ENCODE peak calls at places on chromosomes 16 and 17, in six cellular contexts. V, C, D, O, Y and I are unnamed samples.

GRCh38 chr17:59001158-59001814 is 105.4 kb downstream of the TRIM37 start:
- DNase-seq in V (peak), C (peak), D (peak), O (no peak), Y (no peak), I (no peak)

GRCh38 chr17:60170835-60171752 is 21.3 kb downstream of the CA4 start:
- DNase-seq in V (no peak), C (no peak), D (no peak), O (no peak), Y (no peak), I (no peak)

GRCh38 chr16:64417711-64418227 is 704.1 kb downstream of the CDH11 start:
- DNase-seq in V (no peak), C (no peak), D (no peak), O (no peak), Y (no peak), I (no peak)

GRCh38 chr16:89045181-89045815 is 48.4 kb upstream of the ACSF3 start:
- DNase-seq in V (no peak), C (no peak), D (no peak), O (no peak), Y (no peak), I (no peak)

GRCh38 chr16:19583665-19584300 is 28.3 kb downstream of the VPS35L start:
- DNase-seq in V (peak), C (no peak), D (peak), O (peak), Y (peak), I (peak)

GRCh38 chr17:36939059-36939943 is 2.0 kb downstream of the LHX1 start:
- DNase-seq in V (no peak), C (no peak), D (no peak), O (no peak), Y (no peak), I (peak)

GRCh38 chr17:74677558-74678466 is 34.9 kb downstream of the CD300LF start:
- DNase-seq in V (no peak), C (no peak), D (no peak), O (no peak), Y (peak), I (no peak)

GRCh38 chr16:27400751-27401620 is 988 bp upstream of the IL21R start:
- DNase-seq in V (no peak), C (no peak), D (no peak), O (no peak), Y (no peak), I (no peak)

GRCh38 chr17:78585231-78585630 is 8.0 kb upstream of the DNAH17 start:
- DNase-seq in V (no peak), C (no peak), D (no peak), O (no peak), Y (no peak), I (no peak)

GRCh38 chr16:83814654-83814985 is 6.8 kb downstream of the HSBP1 start:
- DNase-seq in V (no peak), C (no peak), D (no peak), O (no peak), Y (no peak), I (no peak)

GRCh38 chr17:45336390-45337182 is 19.8 kb upstream of the MAP3K14 start:
- DNase-seq in V (no peak), C (no peak), D (peak), O (no peak), Y (peak), I (no peak)

GRCh38 chr17:55620945-55621344 is 101.7 kb downstream of the TMEM100 start:
- DNase-seq in V (no peak), C (no peak), D (no peak), O (no peak), Y (no peak), I (no peak)

GRCh38 chr16:12160815-12161550 is 184.4 kb downstream of the SNX29 start:
- DNase-seq in V (no peak), C (no peak), D (no peak), O (no peak), Y (no peak), I (no peak)

GRCh38 chr16:58099097-58099955 is 29.9 kb downstream of the CFAP20 start:
- DNase-seq in V (no peak), C (no peak), D (no peak), O (no peak), Y (peak), I (no peak)

GRCh38 chr17:15091825-15092224 is 173.3 kb downstream of the PMP22 start:
- DNase-seq in V (no peak), C (no peak), D (no peak), O (no peak), Y (peak), I (peak)

GRCh38 chr17:78977992-78978973 is 1.4 kb downstream of the LGALS3BP start:
- DNase-seq in V (no peak), C (no peak), D (no peak), O (no peak), Y (no peak), I (no peak)

GRCh38 chr16:442976-443375 is 17.5 kb downstream of the RAB11FIP3 start:
- DNase-seq in V (no peak), C (no peak), D (no peak), O (no peak), Y (no peak), I (no peak)

GRCh38 chr17:75468311-75468754 is 11.9 kb downstream of the TMEM94 start:
- DNase-seq in V (no peak), C (no peak), D (no peak), O (no peak), Y (no peak), I (no peak)

GRCh38 chr17:10075919-10076318 is 122.5 kb downstream of the GAS7 start:
- DNase-seq in V (no peak), C (no peak), D (no peak), O (no peak), Y (no peak), I (no peak)

GRCh38 chr17:30947796-30948195 is 23.0 kb upstream of the RNF135 start:
- DNase-seq in V (no peak), C (no peak), D (no peak), O (no peak), Y (no peak), I (no peak)

GRCh38 chr16:1125471-1125870 is 27.4 kb upstream of the CACNA1H start:
- DNase-seq in V (no peak), C (no peak), D (peak), O (no peak), Y (peak), I (peak)

GRCh38 chr16:3289998-3290673 is 6.8 kb downstream of the ZNF263 start:
- DNase-seq in V (no peak), C (no peak), D (no peak), O (no peak), Y (no peak), I (no peak)

GRCh38 chr17:77225246-77225645 is 84.5 kb downstream of the SEC14L1 start:
- DNase-seq in V (no peak), C (no peak), D (no peak), O (no peak), Y (no peak), I (no peak)
- H3K27ac ChIP-seq in V (no peak), C (no peak), D (no peak), O (no peak), Y (no peak), I (no peak)

GRCh38 chr17:82837586-82838320 is 2.1 kb downstream of the ZNF750 start:
- DNase-seq in V (no peak), C (no peak), D (peak), O (no peak), Y (no peak), I (no peak)

GRCh38 chr17:82836823-82837357 is 2.9 kb downstream of the ZNF750 start:
- DNase-seq in V (no peak), C (no peak), D (no peak), O (no peak), Y (peak), I (peak)

GRCh38 chr17:82839617-82840292 is at the start of gene ZNF750:
- DNase-seq in V (no peak), C (no peak), D (no peak), O (no peak), Y (no peak), I (no peak)

GRCh38 chr17:82840431-82840831 is 609 bp upstream of the ZNF750 start:
- DNase-seq in V (no peak), C (no peak), D (no peak), O (no peak), Y (peak), I (peak)

GRCh38 chr17:82838386-82839063 is 1.3 kb downstream of the ZNF750 start:
- DNase-seq in V (peak), C (no peak), D (peak), O (no peak), Y (no peak), I (no peak)
- H3K27ac ChIP-seq in V (peak), C (no peak), D (peak), O (no peak), Y (no peak), I (no peak)

DNA sequence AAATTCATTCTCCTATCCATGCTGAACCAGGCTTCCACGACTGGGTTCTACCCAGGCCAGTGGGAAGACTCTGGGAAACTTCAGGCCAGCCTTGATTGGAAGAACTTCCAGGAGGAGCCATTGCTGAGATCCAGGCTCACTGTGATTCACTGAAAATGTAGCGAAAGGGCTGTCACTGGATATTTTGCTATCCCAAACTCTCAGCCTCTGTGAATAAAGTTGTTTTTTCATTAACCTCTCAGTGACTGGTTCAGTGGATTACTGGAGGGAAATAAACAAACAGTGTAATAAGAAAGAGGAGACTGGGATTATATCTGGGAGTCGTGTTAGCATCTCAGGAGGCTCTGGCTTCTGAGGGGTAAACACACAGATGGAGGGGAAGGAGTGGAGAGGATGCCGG is 3.1 kb downstream of the FOXL1 start:
- DNase-seq in V (no peak), C (no peak), D (no peak), O (no peak), Y (no peak), I (no peak)
- H3K27ac ChIP-seq in V (no peak), C (no peak), D (no peak), O (no peak), Y (no peak), I (no peak)

DNA sequence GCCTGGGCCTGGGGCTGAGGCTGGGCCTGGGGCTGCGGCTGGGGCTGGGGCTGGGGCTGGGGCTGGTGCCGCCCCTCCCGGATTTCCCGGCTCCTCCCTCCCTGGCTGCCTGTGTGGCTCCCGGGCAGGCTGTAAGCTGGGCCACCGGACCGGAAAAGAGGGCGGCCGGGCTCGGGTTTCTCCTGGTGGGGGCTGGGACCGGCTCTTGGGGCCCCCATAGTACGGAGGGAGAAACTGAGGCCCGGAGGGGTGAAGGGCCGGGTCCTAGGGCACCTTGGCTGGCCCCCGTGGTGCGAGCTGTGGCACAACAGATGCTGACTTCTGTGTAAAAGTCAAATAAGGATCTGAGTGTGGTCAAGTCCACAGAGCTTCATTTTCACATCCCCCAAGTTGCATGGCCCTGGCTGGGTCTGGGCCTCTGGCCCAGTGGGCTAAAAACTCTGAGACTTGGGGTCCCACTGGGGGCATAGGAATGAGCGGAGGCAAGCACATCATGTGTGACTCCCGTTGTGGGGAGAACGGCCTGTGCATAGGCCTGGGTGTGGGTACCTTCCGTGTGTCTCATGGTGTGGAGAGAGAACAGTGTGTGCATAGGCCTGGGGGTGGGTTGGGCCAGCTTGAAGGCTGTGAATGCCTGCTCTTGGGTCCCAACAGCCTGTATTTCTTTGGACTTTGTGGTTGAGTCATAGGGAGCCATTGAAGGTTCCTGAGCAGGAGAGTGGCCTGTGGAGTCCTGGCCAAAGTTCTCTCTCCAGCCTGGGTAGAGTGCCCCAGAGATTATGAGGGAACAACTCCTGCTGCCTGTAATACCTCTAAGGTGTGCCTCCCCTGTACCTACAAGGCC is 123.9 kb upstream of the CIBAR2 start:
- DNase-seq in V (no peak), C (no peak), D (no peak), O (no peak), Y (no peak), I (no peak)
- H3K27ac ChIP-seq in V (no peak), C (no peak), D (peak), O (no peak), Y (no peak), I (peak)